ENCODE peak calls at places on chromosomes 1 and 21, in ten cellular contexts. R is endothelial cell, C is MCF 10A, O is GM12864, K is Peyer's patch, H is HFF-Myc, S is mesothelial cell of epicardium, G is left lung, E is Calu3, M is pancreas. A is an unnamed sample.

GRCh38 chr1:240152611-240153297 is 61.1 kb downstream of the FMN2 start:
- DNase-seq in R (no peak), C (peak; percentile 22), O (no peak), K (no peak), H (no peak), S (no peak), G (no peak), E (no peak), M (no peak), A (no peak)

GRCh38 chr1:34984435-34985062 is 598 bp downstream of the TMEM35B start:
- DNase-seq in R (peak; percentile 20), C (peak; percentile 34), O (no peak), K (peak; percentile 57), H (no peak), S (no peak), G (no peak), E (no peak), M (peak; percentile 30), A (no peak)

GRCh38 chr1:55107111-55107510 is 67.8 kb downstream of the PCSK9 start:
- DNase-seq in R (no peak), C (no peak), O (no peak), K (no peak), H (no peak), S (no peak), G (no peak), E (no peak), M (no peak), A (no peak)

GRCh38 chr1:185514296-185514695 is 197.3 kb upstream of the IVNS1ABP start:
- DNase-seq in R (no peak), C (no peak), O (no peak), K (no peak), H (no peak), S (no peak), G (no peak), E (no peak), M (no peak), A (no peak)

GRCh38 chr1:221851341-221851740 is 109.5 kb upstream of the DUSP10 start:
- DNase-seq in R (no peak), C (no peak), O (no peak), K (no peak), H (no peak), S (no peak), G (no peak), E (no peak), M (no peak), A (no peak)

GRCh38 chr1:41689596-41689995 is 205.1 kb upstream of the EDN2 start:
- DNase-seq in R (no peak), C (no peak), O (no peak), K (no peak), H (no peak), S (no peak), G (no peak), E (no peak), M (peak; percentile 37), A (no peak)

GRCh38 chr21:29436143-29436542 is 137.4 kb downstream of the BACH1 start:
- DNase-seq in R (no peak), C (no peak), O (no peak), K (no peak), H (no peak), S (no peak), G (no peak), E (no peak), M (no peak), A (no peak)

GRCh38 chr1:219337588-219337987 is 163.9 kb downstream of the LYPLAL1 start:
- DNase-seq in R (no peak), C (no peak), O (no peak), K (no peak), H (no peak), S (no peak), G (no peak), E (no peak), M (no peak), A (no peak)

GRCh38 chr21:31198575-31198974 is 145.5 kb downstream of the TIAM1 start:
- DNase-seq in R (no peak), C (peak; percentile 67), O (peak; percentile 16), K (no peak), H (no peak), S (no peak), G (no peak), E (peak; percentile 9), M (no peak), A (no peak)

GRCh38 chr1:44500181-44501021 is 95.3 kb downstream of the RNF220 start:
- DNase-seq in R (peak; percentile 55), C (peak; percentile 11), O (no peak), K (no peak), H (no peak), S (peak; percentile 40), G (no peak), E (peak; percentile 37), M (no peak), A (no peak)

GRCh38 chr1:24912359-24913273 is 17.5 kb downstream of the RUNX3 start:
- DNase-seq in R (peak; percentile 2), C (no peak), O (no peak), K (no peak), H (no peak), S (no peak), G (no peak), E (no peak), M (no peak), A (no peak)

GRCh38 chr1:163399976-163400375 is 78.2 kb downstream of the NUF2 start:
- DNase-seq in R (no peak), C (no peak), O (no peak), K (no peak), H (no peak), S (no peak), G (no peak), E (no peak), M (no peak), A (no peak)

GRCh38 chr1:170168263-170168662 is 22.5 kb downstream of the NTMT2 start:
- DNase-seq in R (no peak), C (peak; percentile 48), O (no peak), K (no peak), H (no peak), S (no peak), G (no peak), E (no peak), M (no peak), A (no peak)

GRCh38 chr1:3355089-3355488 is 99.4 kb upstream of the ARHGEF16 start:
- DNase-seq in R (no peak), C (no peak), O (no peak), K (no peak), H (no peak), S (no peak), G (no peak), E (no peak), M (no peak), A (no peak)
- TF ChIP-seq CTCF in R (no peak), C (no peak), O (no peak), K (no peak), H (no peak), S (no peak), G (no peak), E (no peak), M (no peak), A (no peak)

GRCh38 chr1:173191011-173191410 is 16.1 kb downstream of the TNFSF4 start:
- DNase-seq in R (no peak), C (peak; percentile 46), O (no peak), K (no peak), H (no peak), S (no peak), G (no peak), E (no peak), M (no peak), A (no peak)

GRCh38 chr1:173193639-173194038 is 13.5 kb downstream of the TNFSF4 start:
- DNase-seq in R (no peak), C (peak; percentile 9), O (no peak), K (no peak), H (peak; percentile 31), S (no peak), G (no peak), E (no peak), M (no peak), A (no peak)

GRCh38 chr1:173190101-173190895 is 16.8 kb downstream of the TNFSF4 start:
- DNase-seq in R (no peak), C (peak; percentile 100), O (no peak), K (peak; percentile 57), H (peak; percentile 73), S (no peak), G (peak; percentile 67), E (peak; percentile 87), M (peak; percentile 89), A (no peak)

GRCh38 chr1:173187838-173188237 is 19.3 kb downstream of the TNFSF4 start:
- DNase-seq in R (no peak), C (no peak), O (no peak), K (no peak), H (no peak), S (no peak), G (no peak), E (no peak), M (no peak), A (no peak)
- TF ChIP-seq CTCF in R (no peak), C (no peak), O (peak; percentile 10), K (no peak), H (no peak), S (no peak), G (no peak), E (no peak), M (no peak), A (no peak)

DNA sequence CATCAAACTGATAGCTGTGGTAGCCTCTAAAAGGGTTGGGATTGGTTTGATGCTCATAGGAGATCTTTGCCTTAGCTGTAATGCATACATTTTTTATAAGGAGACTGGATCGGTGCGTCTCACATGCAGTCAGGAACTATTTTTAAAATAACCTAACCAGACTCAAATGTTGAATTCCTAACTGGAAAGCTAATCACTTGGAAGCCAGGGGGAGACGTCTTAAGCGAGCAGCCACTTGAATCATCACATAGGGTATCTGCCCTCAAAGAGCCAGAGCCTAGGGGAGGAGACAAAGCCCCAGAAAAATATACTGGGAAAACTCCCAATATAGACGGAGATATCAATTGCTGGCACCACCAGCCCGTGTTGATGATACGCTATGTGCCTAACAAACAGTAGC is 61.7 kb upstream of the PUM1 start:
- DNase-seq in R (no peak), C (no peak), O (no peak), K (no peak), H (no peak), S (no peak), G (no peak), E (no peak), M (no peak), A (no peak)
- TF ChIP-seq CTCF in R (no peak), C (no peak), O (no peak), K (no peak), H (peak; percentile 8), S (no peak), G (no peak), E (no peak), M (no peak), A (peak; percentile 58)

DNA sequence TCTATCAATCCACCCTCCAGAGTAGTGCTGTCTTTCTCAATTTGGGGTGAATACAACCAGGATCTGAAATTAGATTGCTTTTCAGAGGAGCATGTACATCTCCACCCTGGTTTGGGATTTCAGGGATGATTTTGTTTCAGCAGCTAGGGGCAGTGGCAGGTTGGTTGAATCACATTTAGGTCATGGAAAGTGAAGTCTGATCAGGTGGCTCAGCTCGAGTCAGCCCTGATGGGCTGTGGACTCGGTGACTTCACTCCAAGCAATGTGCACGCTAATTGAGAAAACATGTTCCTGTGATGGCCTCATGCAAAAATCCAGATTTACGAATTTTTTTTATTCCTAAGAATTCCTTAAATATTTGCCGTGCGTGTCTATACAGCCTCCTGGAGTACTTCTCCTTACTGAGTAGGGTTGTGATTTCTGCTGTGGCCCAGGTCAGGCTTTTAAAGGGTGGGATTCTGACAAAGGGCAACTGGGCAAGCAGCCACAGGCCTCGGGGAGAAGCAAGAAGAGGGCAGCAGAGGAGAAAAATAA is 7.5 kb downstream of the NGF start:
- DNase-seq in R (no peak), C (peak; percentile 7), O (no peak), K (no peak), H (peak; percentile 95), S (no peak), G (no peak), E (no peak), M (no peak), A (no peak)
- TF ChIP-seq CTCF in R (no peak), C (no peak), O (no peak), K (no peak), H (peak; percentile 46), S (no peak), G (no peak), E (no peak), M (no peak), A (peak; percentile 69)

A was measured in chondrocyte.